ENCODE peak calls at places on chromosome 1, in nine cellular contexts. W is tibial nerve; A is ACHN; B is stimulated activated naive B cell treated with anti-CD40 and anti-IgM and Interleukin-4, amounts not matched to agents 10 μg/mL and 1 μg/mL and 100 μg/mL, for 72 hours; F is neural progenitor cell; V is CD8-positive, alpha-beta memory T cell; P is astrocyte of the spinal cord; K is SJSA1; Z is effector memory CD8-positive, alpha-beta T cell. L is an unnamed sample.

GRCh38 chr1:177355575-177355974 is 184.8 kb downstream of the BRINP2 start:
- DNase-seq in W (no peak), A (peak), B (no peak), F (peak), V (no peak), P (peak), K (no peak), Z (no peak), L (no peak)

GRCh38 chr1:94032637-94033036 is 88.3 kb downstream of the ABCA4 start:
- DNase-seq in W (no peak), A (no peak), B (no peak), F (no peak), V (no peak), P (no peak), K (no peak), Z (no peak), L (no peak)

GRCh38 chr1:247281001-247281574 is 25.2 kb downstream of the VN1R5 start:
- DNase-seq in W (no peak), A (peak), B (no peak), F (no peak), V (no peak), P (no peak), K (no peak), Z (no peak), L (no peak)

GRCh38 chr1:41006942-41007865 is 14.3 kb downstream of the SLFNL1 start:
- DNase-seq in W (no peak), A (no peak), B (no peak), F (no peak), V (no peak), P (no peak), K (no peak), Z (no peak), L (no peak)

GRCh38 chr1:35448344-35448801 is 108.8 kb downstream of the KIAA0319L start:
- DNase-seq in W (peak), A (no peak), B (no peak), F (no peak), V (no peak), P (peak), K (peak), Z (no peak), L (no peak)

GRCh38 chr1:151539321-151540020 is 638 bp upstream of the TUFT1 start:
- DNase-seq in W (peak), A (peak), B (peak), F (peak), V (no peak), P (peak), K (peak), Z (no peak), L (peak)

GRCh38 chr1:244296010-244296409 is 155.7 kb downstream of the ADSS2 start:
- DNase-seq in W (no peak), A (no peak), B (no peak), F (no peak), V (no peak), P (no peak), K (no peak), Z (no peak), L (no peak)

GRCh38 chr1:181737056-181737455 is 253.7 kb downstream of the CACNA1E start:
- DNase-seq in W (no peak), A (peak), B (no peak), F (peak), V (no peak), P (no peak), K (no peak), Z (no peak), L (no peak)

GRCh38 chr1:97630281-97630680 is 290.6 kb downstream of the DPYD start:
- DNase-seq in W (no peak), A (no peak), B (no peak), F (peak), V (no peak), P (no peak), K (no peak), Z (no peak), L (no peak)

L was measured in HS-27A.